ENCODE peak calls at places on chromosomes 4 and X, in six cellular contexts. P is T1000; F is activated CD8-positive, alpha-beta memory T cell treated with anti-CD3 and anti-CD28 coated beads for 48 hours; U is myocyte; N is amygdala; R is T-helper 2 cell. W is an unnamed sample.

GRCh38 chrX:15471016-15471415 is 22.1 kb downstream of the PIR start:
- DNase-seq in P (no peak), F (no peak), U (peak), N (peak), R (no peak), W (peak)

GRCh38 chr4:15868816-15869413 is 69.6 kb downstream of the FGFBP1 start:
- DNase-seq in P (no peak), F (no peak), U (no peak), N (no peak), R (no peak), W (no peak)

GRCh38 chr4:75248770-75249467 is 265.3 kb downstream of the RCHY1 start:
- DNase-seq in P (no peak), F (no peak), U (peak), N (no peak), R (no peak), W (peak)

GRCh38 chr4:121256346-121256745 is 92.2 kb upstream of the TNIP3 start:
- DNase-seq in P (peak), F (no peak), U (peak), N (no peak), R (no peak), W (peak)

GRCh38 chr4:21885770-21886169 is 62.8 kb downstream of the KCNIP4 start:
- DNase-seq in P (no peak), F (no peak), U (no peak), N (no peak), R (no peak), W (no peak)

GRCh38 chr4:105145059-105145912 is 1.4 kb upstream of the TET2 start:
- DNase-seq in P (no peak), F (no peak), U (peak), N (no peak), R (no peak), W (no peak)

GRCh38 chr4:87975466-87975865 is at the start of gene SPP1:
- DNase-seq in P (no peak), F (no peak), U (peak), N (peak), R (no peak), W (peak)

GRCh38 chrX:40299028-40299479 is 201.3 kb upstream of the BCOR start:
- DNase-seq in P (no peak), F (no peak), U (no peak), N (no peak), R (no peak), W (no peak)

GRCh38 chrX:372856-373640 is 13.7 kb downstream of the PPP2R3B start:
- DNase-seq in P (no peak), F (no peak), U (peak), N (no peak), R (no peak), W (no peak)

GRCh38 chrX:42920752-42921151 is 142.8 kb upstream of the PPP1R2C start:
- DNase-seq in P (no peak), F (no peak), U (no peak), N (no peak), R (no peak), W (no peak)

GRCh38 chrX:150621652-150622051 is 53.2 kb downstream of the MTM1 start:
- DNase-seq in P (no peak), F (no peak), U (no peak), N (no peak), R (no peak), W (no peak)

GRCh38 chr4:146975535-146975934 is 29.9 kb upstream of the TTC29 start:
- DNase-seq in P (no peak), F (no peak), U (no peak), N (no peak), R (no peak), W (no peak)

GRCh38 chr4:112277220-112277619 is 8.5 kb downstream of the TIFA start:
- DNase-seq in P (no peak), F (no peak), U (no peak), N (no peak), R (no peak), W (no peak)

GRCh38 chr4:168917150-168917779 is 92.8 kb downstream of the CBR4 start:
- DNase-seq in P (no peak), F (no peak), U (peak), N (no peak), R (no peak), W (no peak)

GRCh38 chrX:107654778-107655761 is 26.8 kb downstream of the PRPS1 start:
- DNase-seq in P (peak), F (no peak), U (peak), N (peak), R (peak), W (peak)

GRCh38 chrX:107571296-107571998 is 56.9 kb upstream of the PRPS1 start:
- DNase-seq in P (no peak), F (no peak), U (peak), N (peak), R (no peak), W (peak)

GRCh38 chr4:16226816-16227461 is 668 bp upstream of the TAPT1 start:
- DNase-seq in P (no peak), F (peak), U (peak), N (peak), R (no peak), W (peak)

GRCh38 chr4:5110901-5111300 is 59.6 kb downstream of the STK32B start:
- DNase-seq in P (no peak), F (no peak), U (peak), N (no peak), R (no peak), W (no peak)

GRCh38 chr4:2800691-2801596 is 8.1 kb downstream of the SH3BP2 start:
- DNase-seq in P (peak), F (no peak), U (no peak), N (peak), R (peak), W (peak)

GRCh38 chr4:96677499-96677898 is 837.6 kb downstream of the PDHA2 start:
- DNase-seq in P (no peak), F (no peak), U (peak), N (no peak), R (no peak), W (no peak)

GRCh38 chr4:136713140-136713539 is 819.2 kb downstream of the PCDH18 start:
- DNase-seq in P (no peak), F (no peak), U (peak), N (no peak), R (no peak), W (no peak)

GRCh38 chr4:143251348-143251747 is 66.6 kb downstream of the USP38 start:
- DNase-seq in P (no peak), F (no peak), U (no peak), N (no peak), R (no peak), W (no peak)

GRCh38 chr4:144808034-144808433 is 162.1 kb downstream of the HHIP start:
- DNase-seq in P (no peak), F (no peak), U (peak), N (no peak), R (no peak), W (no peak)

GRCh38 chr4:156749791-156750403 is 221.7 kb downstream of the PDGFC start:
- DNase-seq in P (no peak), F (no peak), U (no peak), N (no peak), R (no peak), W (no peak)

GRCh38 chr4:154030747-154031146 is 241.9 kb upstream of the SFRP2 start:
- DNase-seq in P (no peak), F (no peak), U (peak), N (no peak), R (no peak), W (no peak)

GRCh38 chr4:54940996-54941395 is 184.4 kb downstream of the KDR start:
- DNase-seq in P (no peak), F (no peak), U (no peak), N (no peak), R (no peak), W (no peak)

GRCh38 chr4:13403833-13404232 is 80.3 kb downstream of the RAB28 start:
- DNase-seq in P (no peak), F (no peak), U (no peak), N (no peak), R (no peak), W (no peak)

GRCh38 chrX:152601848-152602616 is 35.7 kb upstream of the GABRQ start:
- DNase-seq in P (no peak), F (no peak), U (no peak), N (no peak), R (no peak), W (no peak)

GRCh38 chr4:183618681-183619080 is 40.3 kb downstream of the RWDD4 start:
- DNase-seq in P (no peak), F (no peak), U (peak), N (no peak), R (no peak), W (no peak)

GRCh38 chr4:114921790-114922581 is 191.4 kb downstream of the NDST4 start:
- DNase-seq in P (no peak), F (no peak), U (no peak), N (no peak), R (no peak), W (no peak)

GRCh38 chr4:77493829-77494551 is 111.6 kb upstream of the CXCL13 start:
- DNase-seq in P (peak), F (no peak), U (peak), N (no peak), R (no peak), W (no peak)

GRCh38 chr4:61277785-61278184 is 77.7 kb downstream of the ADGRL3 start:
- DNase-seq in P (no peak), F (no peak), U (no peak), N (no peak), R (no peak), W (no peak)

GRCh38 chr4:6460876-6461275 is 11.5 kb downstream of the PPP2R2C start:
- DNase-seq in P (no peak), F (no peak), U (no peak), N (no peak), R (no peak), W (no peak)

W was measured in PC-9.